ENCODE peak calls at places on chromosomes 2 and 18, in four cellular contexts. Q is HepG2, A is H1, S is GM12878. E is an unnamed sample.

GRCh38 chr18:13226533-13227144 is 8.1 kb downstream of the LDLRAD4 start:
- DNase-seq in A (no peak), S (no peak), Q (no peak), E (no peak)

GRCh38 chr2:192190474-192190873 is 4.3 kb downstream of the TMEFF2 start:
- DNase-seq in S (no peak), A (no peak), Q (peak), E (no peak)

GRCh38 chr2:71071681-71072398 is 3.4 kb downstream of the NAGK start:
- DNase-seq in Q (no peak), A (no peak), S (peak), E (no peak)

GRCh38 chr2:105674859-105675541 is 69.7 kb upstream of the NCK2 start:
- DNase-seq in A (no peak), S (no peak), Q (no peak), E (no peak)

GRCh38 chr2:71695235-71696120 is 242.1 kb downstream of the DYSF start:
- DNase-seq in S (no peak), Q (no peak), A (no peak), E (no peak)

GRCh38 chr18:9437049-9437448 is 38.3 kb upstream of the RALBP1 start:
- DNase-seq in S (no peak), A (no peak), Q (no peak), E (no peak)

GRCh38 chr2:44741507-44741906 is 200.0 kb upstream of the SIX3 start:
- DNase-seq in S (no peak), A (no peak), Q (peak), E (no peak)

GRCh38 chr18:26457611-26458350 is 90.6 kb downstream of the KCTD1 start:
- DNase-seq in S (no peak), Q (no peak), A (peak), E (no peak)

GRCh38 chr2:45964226-45964841 is 312.9 kb downstream of the PRKCE start:
- DNase-seq in Q (peak), A (no peak), S (no peak), E (no peak)

GRCh38 chr18:36493349-36494281 is 196.1 kb downstream of the FHOD3 start:
- DNase-seq in Q (peak), A (no peak), S (no peak), E (no peak)

GRCh38 chr2:33104052-33104623 is 157.4 kb downstream of the LTBP1 start:
- DNase-seq in S (no peak), Q (no peak), A (no peak), E (no peak)

GRCh38 chr2:42979416-42979869 is 187.1 kb upstream of the HAAO start:
- DNase-seq in Q (peak), A (no peak), S (no peak), E (no peak)

GRCh38 chr2:198351647-198352046 is 547.3 kb downstream of the PLCL1 start:
- DNase-seq in A (no peak), S (no peak), Q (no peak), E (no peak)

GRCh38 chr2:481388-481787 is 193.5 kb upstream of the ALKAL2 start:
- DNase-seq in Q (no peak), S (no peak), A (no peak), E (no peak)

GRCh38 chr2:19775838-19776237 is 125.9 kb downstream of the TTC32 start:
- DNase-seq in S (no peak), A (no peak), Q (no peak), E (no peak)

GRCh38 chr18:55998071-55998522 is 410.1 kb upstream of the TCF4 start:
- DNase-seq in S (no peak), Q (no peak), A (no peak), E (no peak)

GRCh38 chr18:77262655-77263470 is 13.2 kb downstream of the GALR1 start:
- DNase-seq in A (no peak), Q (peak), S (no peak), E (no peak)

GRCh38 chr18:9712130-9712577 is 4.1 kb downstream of the RAB31 start:
- DNase-seq in Q (no peak), S (no peak), A (no peak), E (no peak)

GRCh38 chr2:28201711-28202180 is 190.9 kb upstream of the FOSL2 start:
- DNase-seq in S (no peak), Q (no peak), A (no peak), E (no peak)

GRCh38 chr2:177881001-177881748 is 191.4 kb downstream of the PDE11A start:
- DNase-seq in Q (peak), S (no peak), A (no peak), E (no peak)

GRCh38 chr2:53970095-53970897 is 497 bp downstream of the PSME4 start:
- DNase-seq in Q (peak), A (no peak), S (no peak), E (peak)

GRCh38 chr2:27379840-27380625 is 501 bp downstream of the ZNF513 start:
- DNase-seq in A (no peak), S (no peak), Q (peak), E (no peak)

GRCh38 chr2:136736236-136736635 is 29.1 kb upstream of the THSD7B start:
- DNase-seq in A (no peak), S (no peak), Q (no peak), E (no peak)

GRCh38 chr2:239109041-239109915 is 261.4 kb downstream of the TWIST2 start:
- DNase-seq in S (no peak), A (no peak), Q (no peak), E (no peak)

GRCh38 chr2:200305797-200306718 is at the start of gene SPATS2L:
- DNase-seq in S (no peak), Q (peak), A (no peak), E (no peak)

GRCh38 chr2:198280145-198280544 is 475.8 kb downstream of the PLCL1 start:
- DNase-seq in A (no peak), S (no peak), Q (no peak), E (no peak)

GRCh38 chr2:187078297-187078696 is 229.3 kb upstream of the ZSWIM2 start:
- DNase-seq in A (no peak), Q (peak), S (no peak), E (no peak)

GRCh38 chr2:150425121-150425559 is 62.3 kb downstream of the RND3 start:
- DNase-seq in A (peak), Q (no peak), S (no peak), E (no peak)

GRCh38 chr2:145380436-145381017 is 860.6 kb upstream of the ZEB2 start:
- DNase-seq in Q (no peak), S (no peak), A (no peak), E (no peak)

GRCh38 chr2:26325851-26326250 is 20.1 kb upstream of the SELENOI start:
- DNase-seq in Q (no peak), A (no peak), S (no peak), E (no peak)
- TF ChIP-seq SUZ12 in Q (no peak), A (no peak), S (no peak), E (no peak)

GRCh38 chr2:218961651-218962570 is 2.4 kb downstream of the CDK5R2 start:
- DNase-seq in S (no peak), A (no peak), Q (no peak), E (no peak)

GRCh38 chr2:218962859-218963492 is 3.5 kb downstream of the CDK5R2 start:
- DNase-seq in Q (peak), S (no peak), A (peak), E (peak)

GRCh38 chr2:218963597-218963996 is 4.1 kb downstream of the CDK5R2 start:
- DNase-seq in A (no peak), S (no peak), Q (no peak), E (no peak)

GRCh38 chr2:218961229-218961628 is 1.8 kb downstream of the CDK5R2 start:
- DNase-seq in Q (no peak), A (no peak), S (no peak), E (no peak)

DNA sequence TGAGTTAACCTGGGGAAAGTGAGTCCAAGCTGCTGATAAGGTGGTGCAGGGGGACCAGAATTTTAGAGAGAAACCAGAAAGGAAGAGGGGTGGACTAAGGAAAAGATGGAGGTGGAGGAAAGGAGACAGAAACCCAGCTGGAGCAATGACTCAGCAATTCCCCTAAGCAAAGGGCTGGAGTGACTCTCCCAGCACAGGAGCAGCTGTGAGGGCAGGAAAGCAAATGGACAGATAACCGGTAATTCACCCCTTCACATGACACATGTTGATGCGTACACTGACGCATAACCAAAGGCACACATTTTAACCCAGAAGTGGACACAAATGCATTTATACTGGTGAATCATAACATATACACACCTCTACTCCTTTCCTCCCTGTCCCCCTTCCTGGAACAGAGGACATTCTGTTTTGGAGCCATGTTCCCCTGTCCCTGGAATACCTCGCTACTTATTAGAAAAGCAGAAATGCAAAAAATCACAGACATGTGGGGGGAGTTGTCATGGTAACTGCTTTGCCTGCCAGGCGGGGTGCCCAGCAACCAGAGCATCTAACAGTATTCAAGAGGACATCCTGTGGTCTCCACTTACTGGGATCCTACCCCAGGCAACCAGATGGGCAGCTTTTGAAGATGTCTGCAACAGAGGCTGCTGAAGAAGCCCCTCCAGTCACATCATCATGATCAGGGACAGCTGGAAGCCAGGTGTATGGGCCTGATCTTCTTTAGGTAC is 4.7 kb downstream of the CDK5R2 start:
- DNase-seq in Q (no peak), A (no peak), S (no peak), E (no peak)
- TF ChIP-seq ZNF274 in Q (no peak), A (no peak), S (no peak), E (no peak)

GRCh38 chr2:12486205-12487118 is 230.3 kb upstream of the TRIB2 start:
- DNase-seq in A (no peak), Q (peak), S (no peak), E (peak)
- TF ChIP-seq SUZ12 in A (no peak), Q (no peak), S (no peak), E (no peak)

GRCh38 chr2:60882971-60883753 is 1.8 kb downstream of the REL start:
- DNase-seq in A (no peak), Q (no peak), S (peak), E (no peak)
- TF ChIP-seq ZNF274 in A (no peak), Q (no peak), S (no peak), E (no peak)

GRCh38 chr2:24513672-24514071 is 22.6 kb downstream of the NCOA1 start:
- DNase-seq in Q (no peak), A (no peak), S (no peak), E (no peak)

GRCh38 chr2:24513266-24513665 is 22.2 kb downstream of the NCOA1 start:
- DNase-seq in A (no peak), S (no peak), Q (no peak), E (no peak)

GRCh38 chr2:24512404-24512803 is 21.4 kb downstream of the NCOA1 start:
- DNase-seq in S (no peak), Q (no peak), A (no peak), E (no peak)

GRCh38 chr2:24511894-24512293 is 20.8 kb downstream of the NCOA1 start:
- DNase-seq in S (no peak), A (no peak), Q (no peak), E (no peak)

DNA sequence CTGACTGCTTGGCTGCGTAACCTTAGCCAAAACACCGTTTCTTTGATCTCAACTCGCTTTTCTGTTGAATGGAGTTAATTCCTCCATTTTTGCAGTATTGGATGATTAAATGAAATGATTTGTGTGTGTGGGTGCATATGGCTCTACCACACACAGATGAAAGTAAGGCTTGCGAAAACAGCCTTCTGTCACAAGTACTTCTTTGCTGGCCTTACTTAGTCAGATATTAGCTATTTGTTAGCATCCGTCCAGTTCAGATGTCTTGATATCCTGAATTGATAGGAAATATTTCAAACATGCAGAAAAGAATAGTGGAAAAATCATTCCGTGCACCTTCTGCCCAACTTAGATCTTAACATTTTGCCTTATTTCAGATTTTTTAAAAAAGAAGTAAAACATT is 21.8 kb downstream of the NCOA1 start:
- DNase-seq in S (no peak), A (no peak), Q (no peak), E (no peak)
- TF ChIP-seq SUZ12 in S (no peak), A (no peak), Q (no peak), E (no peak)

GRCh38 chr2:221997100-221997499 is 301.7 kb downstream of the PAX3 start:
- DNase-seq in Q (peak), S (no peak), A (no peak), E (peak)

GRCh38 chr2:221997683-221998082 is 301.1 kb downstream of the PAX3 start:
- DNase-seq in S (no peak), Q (no peak), A (no peak), E (no peak)

GRCh38 chr2:222000326-222000725 is 298.5 kb downstream of the PAX3 start:
- DNase-seq in A (no peak), Q (no peak), S (no peak), E (no peak)

GRCh38 chr2:221994926-221995325 is 303.9 kb downstream of the PAX3 start:
- DNase-seq in A (no peak), S (no peak), Q (no peak), E (no peak)

DNA sequence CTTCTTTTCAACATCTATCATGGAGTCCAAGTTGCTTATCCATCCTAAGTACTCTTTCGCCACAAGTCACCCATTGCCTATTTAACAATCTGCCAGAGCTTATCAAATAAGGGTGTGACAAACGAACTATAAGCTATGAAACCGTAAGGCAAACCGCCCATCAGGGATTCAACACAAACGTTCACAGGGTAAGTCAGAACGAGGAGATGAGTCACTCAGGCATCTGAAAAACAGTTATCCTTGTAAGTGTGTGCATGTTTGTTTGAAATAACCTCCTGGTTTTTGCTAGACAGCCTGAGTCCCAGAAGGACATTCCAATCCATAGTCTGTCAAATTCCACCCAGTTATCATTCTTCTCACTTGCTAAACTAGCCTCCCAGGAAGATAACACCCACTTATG is 299.1 kb downstream of the PAX3 start:
- DNase-seq in A (no peak), S (no peak), Q (no peak), E (no peak)
- TF ChIP-seq ZNF274 in A (no peak), S (no peak), Q (no peak), E (no peak)

DNA sequence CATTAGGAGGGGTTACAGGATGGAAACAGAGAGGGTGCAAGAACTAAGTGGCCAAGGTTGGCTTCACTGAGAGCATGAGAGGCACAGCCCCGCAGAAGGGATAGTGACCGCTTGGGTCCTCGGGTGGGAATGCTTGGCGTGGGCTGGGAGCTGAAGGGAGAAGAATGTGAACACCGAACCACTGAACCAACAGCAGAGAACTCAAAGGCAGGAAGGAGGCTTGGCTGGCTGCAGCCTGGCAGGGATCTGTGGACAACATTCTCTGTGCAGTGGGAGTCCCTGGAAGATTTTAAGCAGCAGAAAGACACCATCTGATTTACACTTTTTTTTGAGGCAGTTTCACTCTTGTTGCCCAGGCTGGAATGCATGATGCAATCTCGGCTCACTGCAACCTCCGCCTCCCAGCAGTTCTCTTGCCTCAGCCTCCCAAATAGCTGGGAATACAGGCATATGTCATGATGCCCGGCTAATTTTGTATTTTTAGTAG is 33.9 kb downstream of the SOWAHC start:
- DNase-seq in A (no peak), S (no peak), Q (no peak), E (no peak)
- TF ChIP-seq SUZ12 in A (no peak), S (no peak), Q (no peak), E (no peak)

GRCh38 chr2:109331864-109332848 is 203.2 kb downstream of the SH3RF3 start:
- DNase-seq in A (peak), S (no peak), Q (peak), E (peak)
- TF ChIP-seq ZNF274 in A (no peak), S (no peak), Q (no peak), E (no peak)

DNA sequence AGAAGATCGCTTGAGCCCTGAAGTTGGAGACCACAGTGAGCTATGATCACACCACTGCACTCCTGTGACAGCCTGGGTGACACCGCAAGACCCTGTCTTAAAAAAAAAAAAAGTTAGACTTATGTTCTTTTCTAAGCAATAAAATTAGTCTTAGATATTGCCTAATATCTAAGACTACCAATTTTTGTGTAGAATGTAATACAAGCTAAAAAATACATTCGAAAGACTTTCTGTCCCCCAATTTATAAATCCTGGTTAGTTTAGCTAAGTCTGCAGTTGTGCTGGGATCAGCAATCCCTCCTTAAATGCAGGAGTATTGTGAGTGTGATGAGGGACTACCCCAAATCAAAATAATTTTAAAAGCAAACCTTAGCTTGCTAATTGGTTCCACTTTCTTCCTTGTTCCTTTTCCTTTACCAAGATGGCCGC is 358 bp upstream of the STAMBP start:
- DNase-seq in Q (no peak), S (no peak), A (no peak), E (no peak)
- TF ChIP-seq SUZ12 in Q (no peak), S (no peak), A (no peak), E (no peak)

DNA sequence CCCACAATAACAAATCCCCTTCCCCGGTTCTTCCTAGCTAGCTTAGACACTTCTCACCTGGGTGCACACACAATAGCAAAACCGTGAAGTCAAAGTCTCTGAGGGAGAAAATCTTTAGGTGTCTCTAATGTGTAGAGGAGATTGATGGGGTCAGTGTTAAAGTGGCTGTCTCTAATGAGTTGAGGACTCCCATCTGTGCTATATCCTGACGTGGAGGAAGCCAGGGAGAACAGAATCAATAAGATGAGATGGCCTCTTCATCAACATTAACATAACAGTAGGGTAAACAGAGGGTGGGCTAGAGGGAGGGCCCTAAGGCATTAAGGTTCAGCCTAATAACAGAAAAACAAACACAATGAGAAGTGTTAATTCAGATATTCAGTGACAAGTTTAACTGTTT is 120.4 kb downstream of the SLC5A7 start:
- DNase-seq in A (no peak), S (no peak), Q (no peak), E (peak)
- TF ChIP-seq ZNF274 in A (no peak), S (no peak), Q (no peak), E (no peak)

E was measured in NT2/D1.